ENCODE peak calls at places on chromosomes 3 and 15, in seven cellular contexts. One of them, this sample, is unnamed.

GRCh38 chr3:49020335-49021212 is 1.3 kb upstream of the NDUFAF3 start:
- DNase-seq in HuH-7: no peak
- DNase-seq in GF-D8: peak; percentile 51
- DNase-seq in astrocyte of the spinal cord: no peak
- DNase-seq in stimulated activated CD8-positive, alpha-beta memory T cell treated with anti-CD3 and anti-CD28 coated beads, Interleukin-15, amount 100 ng/mL, for 24 hours: no peak
- DNase-seq in bronchial epithelial cell: no peak
- DNase-seq in left lung: peak; percentile 95
- DNase-seq in this sample: peak; percentile 86

GRCh38 chr15:74780983-74781672 is 752 bp upstream of the CSK start:
- DNase-seq in astrocyte of the spinal cord: no peak
- DNase-seq in GF-D8: peak; percentile 96
- DNase-seq in stimulated activated CD8-positive, alpha-beta memory T cell treated with anti-CD3 and anti-CD28 coated beads, Interleukin-15, amount 100 ng/mL, for 24 hours: no peak
- DNase-seq in left lung: peak; percentile 78
- DNase-seq in HuH-7: peak; percentile 64
- DNase-seq in bronchial epithelial cell: peak; percentile 55
- DNase-seq in this sample: no peak

GRCh38 chr15:70362350-70362749 is 264.6 kb upstream of the TLE3 start:
- DNase-seq in bronchial epithelial cell: no peak
- DNase-seq in astrocyte of the spinal cord: no peak
- DNase-seq in stimulated activated CD8-positive, alpha-beta memory T cell treated with anti-CD3 and anti-CD28 coated beads, Interleukin-15, amount 100 ng/mL, for 24 hours: no peak
- DNase-seq in GF-D8: no peak
- DNase-seq in HuH-7: no peak
- DNase-seq in left lung: no peak
- DNase-seq in this sample: peak; percentile 57

GRCh38 chr15:41982133-41982930 is 10.0 kb upstream of the EHD4 start:
- DNase-seq in left lung: no peak
- DNase-seq in astrocyte of the spinal cord: no peak
- DNase-seq in stimulated activated CD8-positive, alpha-beta memory T cell treated with anti-CD3 and anti-CD28 coated beads, Interleukin-15, amount 100 ng/mL, for 24 hours: no peak
- DNase-seq in GF-D8: no peak
- DNase-seq in bronchial epithelial cell: no peak
- DNase-seq in HuH-7: no peak
- DNase-seq in this sample: peak; percentile 29

GRCh38 chr3:146189519-146190173 is 28.7 kb upstream of the PLOD2 start:
- DNase-seq in stimulated activated CD8-positive, alpha-beta memory T cell treated with anti-CD3 and anti-CD28 coated beads, Interleukin-15, amount 100 ng/mL, for 24 hours: no peak
- DNase-seq in astrocyte of the spinal cord: peak; percentile 59
- DNase-seq in bronchial epithelial cell: peak; percentile 58
- DNase-seq in left lung: no peak
- DNase-seq in GF-D8: no peak
- DNase-seq in HuH-7: peak; percentile 32
- DNase-seq in this sample: no peak

GRCh38 chr3:183537295-183537730 is 18.2 kb downstream of the KLHL6 start:
- DNase-seq in stimulated activated CD8-positive, alpha-beta memory T cell treated with anti-CD3 and anti-CD28 coated beads, Interleukin-15, amount 100 ng/mL, for 24 hours: no peak
- DNase-seq in astrocyte of the spinal cord: peak; percentile 47
- DNase-seq in bronchial epithelial cell: peak; percentile 63
- DNase-seq in GF-D8: peak; percentile 34
- DNase-seq in HuH-7: no peak
- DNase-seq in left lung: peak; percentile 81
- DNase-seq in this sample: no peak

GRCh38 chr15:69794643-69795461 is 302.9 kb downstream of the TLE3 start:
- DNase-seq in stimulated activated CD8-positive, alpha-beta memory T cell treated with anti-CD3 and anti-CD28 coated beads, Interleukin-15, amount 100 ng/mL, for 24 hours: no peak
- DNase-seq in HuH-7: no peak
- DNase-seq in bronchial epithelial cell: peak; percentile 32
- DNase-seq in astrocyte of the spinal cord: peak; percentile 65
- DNase-seq in GF-D8: no peak
- DNase-seq in left lung: no peak
- DNase-seq in this sample: peak; percentile 77

GRCh38 chr15:39503526-39503925 is 77.4 kb upstream of the THBS1 start:
- DNase-seq in left lung: no peak
- DNase-seq in astrocyte of the spinal cord: no peak
- DNase-seq in GF-D8: no peak
- DNase-seq in HuH-7: no peak
- DNase-seq in stimulated activated CD8-positive, alpha-beta memory T cell treated with anti-CD3 and anti-CD28 coated beads, Interleukin-15, amount 100 ng/mL, for 24 hours: no peak
- DNase-seq in bronchial epithelial cell: no peak
- DNase-seq in this sample: no peak

GRCh38 chr15:51377038-51377761 is 35.7 kb downstream of the GLDN start:
- DNase-seq in stimulated activated CD8-positive, alpha-beta memory T cell treated with anti-CD3 and anti-CD28 coated beads, Interleukin-15, amount 100 ng/mL, for 24 hours: no peak
- DNase-seq in bronchial epithelial cell: peak; percentile 20
- DNase-seq in left lung: no peak
- DNase-seq in GF-D8: no peak
- DNase-seq in HuH-7: no peak
- DNase-seq in astrocyte of the spinal cord: peak; percentile 47
- DNase-seq in this sample: no peak

GRCh38 chr3:35708394-35708793 is 69.1 kb downstream of the ARPP21 start:
- DNase-seq in left lung: no peak
- DNase-seq in astrocyte of the spinal cord: no peak
- DNase-seq in GF-D8: no peak
- DNase-seq in stimulated activated CD8-positive, alpha-beta memory T cell treated with anti-CD3 and anti-CD28 coated beads, Interleukin-15, amount 100 ng/mL, for 24 hours: no peak
- DNase-seq in bronchial epithelial cell: no peak
- DNase-seq in HuH-7: no peak
- DNase-seq in this sample: no peak

GRCh38 chr15:100199711-100200286 is 142.0 kb downstream of the ADAMTS17 start:
- DNase-seq in left lung: no peak
- DNase-seq in GF-D8: no peak
- DNase-seq in stimulated activated CD8-positive, alpha-beta memory T cell treated with anti-CD3 and anti-CD28 coated beads, Interleukin-15, amount 100 ng/mL, for 24 hours: no peak
- DNase-seq in HuH-7: no peak
- DNase-seq in bronchial epithelial cell: no peak
- DNase-seq in astrocyte of the spinal cord: no peak
- DNase-seq in this sample: no peak

GRCh38 chr15:64213646-64214045 is 50.8 kb upstream of the PPIB start:
- DNase-seq in HuH-7: no peak
- DNase-seq in GF-D8: no peak
- DNase-seq in stimulated activated CD8-positive, alpha-beta memory T cell treated with anti-CD3 and anti-CD28 coated beads, Interleukin-15, amount 100 ng/mL, for 24 hours: no peak
- DNase-seq in left lung: no peak
- DNase-seq in bronchial epithelial cell: peak; percentile 8
- DNase-seq in astrocyte of the spinal cord: no peak
- DNase-seq in this sample: no peak

GRCh38 chr3:124107074-124107473 is 115.2 kb upstream of the ROPN1 start:
- DNase-seq in left lung: no peak
- DNase-seq in astrocyte of the spinal cord: no peak
- DNase-seq in stimulated activated CD8-positive, alpha-beta memory T cell treated with anti-CD3 and anti-CD28 coated beads, Interleukin-15, amount 100 ng/mL, for 24 hours: no peak
- DNase-seq in bronchial epithelial cell: no peak
- DNase-seq in GF-D8: no peak
- DNase-seq in HuH-7: no peak
- DNase-seq in this sample: no peak

GRCh38 chr3:107676469-107677309 is 153.9 kb downstream of the BBX start:
- DNase-seq in HuH-7: peak; percentile 26
- DNase-seq in GF-D8: peak; percentile 2
- DNase-seq in astrocyte of the spinal cord: peak; percentile 42
- DNase-seq in bronchial epithelial cell: peak; percentile 51
- DNase-seq in left lung: no peak
- DNase-seq in stimulated activated CD8-positive, alpha-beta memory T cell treated with anti-CD3 and anti-CD28 coated beads, Interleukin-15, amount 100 ng/mL, for 24 hours: no peak
- DNase-seq in this sample: no peak

GRCh38 chr3:52779411-52780297 is 2.3 kb downstream of the ITIH1 start:
- DNase-seq in astrocyte of the spinal cord: no peak
- DNase-seq in HuH-7: no peak
- DNase-seq in bronchial epithelial cell: no peak
- DNase-seq in GF-D8: no peak
- DNase-seq in stimulated activated CD8-positive, alpha-beta memory T cell treated with anti-CD3 and anti-CD28 coated beads, Interleukin-15, amount 100 ng/mL, for 24 hours: no peak
- DNase-seq in left lung: no peak
- DNase-seq in this sample: no peak

GRCh38 chr3:8458711-8459110 is 42.9 kb upstream of the LMCD1 start:
- DNase-seq in stimulated activated CD8-positive, alpha-beta memory T cell treated with anti-CD3 and anti-CD28 coated beads, Interleukin-15, amount 100 ng/mL, for 24 hours: no peak
- DNase-seq in astrocyte of the spinal cord: peak; percentile 90
- DNase-seq in left lung: no peak
- DNase-seq in bronchial epithelial cell: peak; percentile 82
- DNase-seq in HuH-7: no peak
- DNase-seq in GF-D8: no peak
- DNase-seq in this sample: peak; percentile 89

GRCh38 chr3:58392191-58392590 is 41.4 kb downstream of the PDHB start:
- DNase-seq in HuH-7: no peak
- DNase-seq in astrocyte of the spinal cord: no peak
- DNase-seq in bronchial epithelial cell: no peak
- DNase-seq in left lung: no peak
- DNase-seq in stimulated activated CD8-positive, alpha-beta memory T cell treated with anti-CD3 and anti-CD28 coated beads, Interleukin-15, amount 100 ng/mL, for 24 hours: no peak
- DNase-seq in GF-D8: no peak
- DNase-seq in this sample: no peak

GRCh38 chr15:59662260-59662659 is 4.9 kb upstream of the GTF2A2 start:
- DNase-seq in left lung: no peak
- DNase-seq in bronchial epithelial cell: no peak
- DNase-seq in HuH-7: no peak
- DNase-seq in astrocyte of the spinal cord: no peak
- DNase-seq in stimulated activated CD8-positive, alpha-beta memory T cell treated with anti-CD3 and anti-CD28 coated beads, Interleukin-15, amount 100 ng/mL, for 24 hours: no peak
- DNase-seq in GF-D8: no peak
- DNase-seq in this sample: no peak

GRCh38 chr3:36969540-36970432 is 23.1 kb downstream of the EPM2AIP1 start:
- DNase-seq in left lung: no peak
- DNase-seq in GF-D8: peak; percentile 63
- DNase-seq in stimulated activated CD8-positive, alpha-beta memory T cell treated with anti-CD3 and anti-CD28 coated beads, Interleukin-15, amount 100 ng/mL, for 24 hours: no peak
- DNase-seq in HuH-7: no peak
- DNase-seq in astrocyte of the spinal cord: peak; percentile 45
- DNase-seq in bronchial epithelial cell: peak; percentile 95
- DNase-seq in this sample: no peak

GRCh38 chr3:43872301-43872700 is 181.6 kb downstream of the ABHD5 start:
- DNase-seq in astrocyte of the spinal cord: peak; percentile 91
- DNase-seq in left lung: no peak
- DNase-seq in GF-D8: no peak
- DNase-seq in bronchial epithelial cell: peak; percentile 92
- DNase-seq in stimulated activated CD8-positive, alpha-beta memory T cell treated with anti-CD3 and anti-CD28 coated beads, Interleukin-15, amount 100 ng/mL, for 24 hours: no peak
- DNase-seq in HuH-7: no peak
- DNase-seq in this sample: no peak

GRCh38 chr3:98730338-98730737 is 32.8 kb upstream of the ST3GAL6 start:
- DNase-seq in bronchial epithelial cell: peak; percentile 93
- DNase-seq in astrocyte of the spinal cord: peak; percentile 16
- DNase-seq in HuH-7: no peak
- DNase-seq in GF-D8: no peak
- DNase-seq in stimulated activated CD8-positive, alpha-beta memory T cell treated with anti-CD3 and anti-CD28 coated beads, Interleukin-15, amount 100 ng/mL, for 24 hours: no peak
- DNase-seq in left lung: no peak
- DNase-seq in this sample: no peak

GRCh38 chr3:50516048-50516871 is 12.8 kb upstream of the CACNA2D2 start:
- DNase-seq in astrocyte of the spinal cord: peak; percentile 9
- DNase-seq in GF-D8: no peak
- DNase-seq in HuH-7: peak; percentile 29
- DNase-seq in stimulated activated CD8-positive, alpha-beta memory T cell treated with anti-CD3 and anti-CD28 coated beads, Interleukin-15, amount 100 ng/mL, for 24 hours: no peak
- DNase-seq in bronchial epithelial cell: no peak
- DNase-seq in left lung: no peak
- DNase-seq in this sample: no peak

GRCh38 chr3:15159501-15160136 is 46.4 kb upstream of the CAPN7 start:
- DNase-seq in astrocyte of the spinal cord: no peak
- DNase-seq in GF-D8: no peak
- DNase-seq in HuH-7: no peak
- DNase-seq in bronchial epithelial cell: no peak
- DNase-seq in left lung: no peak
- DNase-seq in stimulated activated CD8-positive, alpha-beta memory T cell treated with anti-CD3 and anti-CD28 coated beads, Interleukin-15, amount 100 ng/mL, for 24 hours: no peak
- DNase-seq in this sample: no peak

GRCh38 chr3:186425788-186426730 is 64.0 kb upstream of the DGKG start:
- DNase-seq in bronchial epithelial cell: peak; percentile 39
- DNase-seq in GF-D8: no peak
- DNase-seq in HuH-7: peak; percentile 48
- DNase-seq in stimulated activated CD8-positive, alpha-beta memory T cell treated with anti-CD3 and anti-CD28 coated beads, Interleukin-15, amount 100 ng/mL, for 24 hours: no peak
- DNase-seq in left lung: no peak
- DNase-seq in astrocyte of the spinal cord: peak; percentile 58
- DNase-seq in this sample: no peak

GRCh38 chr3:183967693-183968092 is 50.0 kb downstream of the ABCC5 start:
- DNase-seq in left lung: no peak
- DNase-seq in stimulated activated CD8-positive, alpha-beta memory T cell treated with anti-CD3 and anti-CD28 coated beads, Interleukin-15, amount 100 ng/mL, for 24 hours: no peak
- DNase-seq in HuH-7: no peak
- DNase-seq in astrocyte of the spinal cord: no peak
- DNase-seq in GF-D8: no peak
- DNase-seq in bronchial epithelial cell: peak; percentile 91
- DNase-seq in this sample: no peak